ENCODE peak calls at places on chromosome 19, in five cellular contexts. J is left ventricle myocardium inferior, K is uterus, V is ovary, B is ascending aorta. Z is an unnamed sample.
A peak's percentile ranks its signal among the peaks of the same experiment; 100 is the strongest.

GRCh38 chr19:43765109-43765876 is 10.5 kb upstream of the SMG9 start:
- DNase-seq in K (peak; percentile 39), J (no peak), B (peak; percentile 59), V (peak; percentile 44), Z (peak; percentile 44)

GRCh38 chr19:7145494-7145893 is 76.0 kb downstream of the ZNF557 start:
- DNase-seq in K (no peak), B (no peak), V (no peak), J (no peak), Z (no peak)

GRCh38 chr19:54439174-54439851 is 9.7 kb upstream of the LENG8 start:
- DNase-seq in J (no peak), K (no peak), B (no peak), V (no peak), Z (no peak)

GRCh38 chr19:49019242-49019932 is 2.5 kb upstream of the LHB start:
- DNase-seq in B (no peak), K (peak; percentile 64), J (peak; percentile 75), V (peak; percentile 68), Z (no peak)

GRCh38 chr19:47573076-47574026 is at the start of gene ZNF541:
- DNase-seq in K (peak; percentile 41), J (peak; percentile 64), V (peak; percentile 55), B (peak; percentile 11), Z (peak; percentile 12)

GRCh38 chr19:30681162-30681996 is 309.2 kb downstream of the ZNF536 start:
- DNase-seq in B (no peak), V (no peak), K (no peak), J (no peak), Z (no peak)

GRCh38 chr19:43504426-43505185 is at the start of gene PHLDB3:
- DNase-seq in J (no peak), B (no peak), V (peak; percentile 66), K (no peak), Z (no peak)

GRCh38 chr19:5805465-5806132 is 732 bp downstream of the NRTN start:
- DNase-seq in J (peak; percentile 61), B (no peak), V (peak; percentile 36), K (no peak), Z (no peak)

GRCh38 chr19:27794444-27795042 is 1418.4 kb downstream of the UQCRFS1 start:
- DNase-seq in K (no peak), B (no peak), V (peak; percentile 67), J (no peak), Z (no peak)

GRCh38 chr19:56595548-56595899 is 422 bp downstream of the ZNF71 start:
- DNase-seq in V (no peak), B (no peak), K (no peak), J (no peak), Z (no peak)

GRCh38 chr19:679418-680286 is 3.5 kb downstream of the FSTL3 start:
- DNase-seq in V (peak; percentile 88), K (peak; percentile 81), B (no peak), J (peak; percentile 71), Z (no peak)

GRCh38 chr19:33429891-33430673 is 56.6 kb downstream of the CEBPG start:
- DNase-seq in K (peak; percentile 5), V (no peak), B (no peak), J (peak; percentile 5), Z (no peak)

GRCh38 chr19:56085571-56086275 is 35.4 kb downstream of the ZNF787 start:
- DNase-seq in K (no peak), B (no peak), V (no peak), J (no peak), Z (no peak)

GRCh38 chr19:47068246-47068645 is 19.8 kb upstream of the TMEM160 start:
- DNase-seq in J (no peak), B (no peak), V (no peak), K (no peak), Z (no peak)

GRCh38 chr19:11256189-11256588 is 6.1 kb downstream of the DOCK6 start:
- DNase-seq in V (peak; percentile 70), J (peak; percentile 71), B (no peak), K (peak; percentile 51), Z (no peak)

GRCh38 chr19:45152504-45153338 is 8.1 kb downstream of the NKPD1 start:
- DNase-seq in J (peak; percentile 49), K (peak; percentile 31), B (no peak), V (peak; percentile 70), Z (no peak)

GRCh38 chr19:46147791-46148288 is at the start of gene IGFL2:
- DNase-seq in K (no peak), B (no peak), J (no peak), V (no peak), Z (no peak)

GRCh38 chr19:42658148-42658547 is 63.4 kb upstream of the CEACAM8 start:
- DNase-seq in K (no peak), V (no peak), J (no peak), B (no peak), Z (no peak)

GRCh38 chr19:15120135-15121026 is 13.2 kb downstream of the SYDE1 start:
- DNase-seq in J (no peak), V (no peak), K (no peak), B (no peak), Z (no peak)

GRCh38 chr19:1172353-1173159 is 1.5 kb downstream of the SBNO2 start:
- DNase-seq in K (peak; percentile 53), B (no peak), J (no peak), V (no peak), Z (no peak)

GRCh38 chr19:18948976-18949356 is 7.9 kb upstream of the HOMER3 start:
- DNase-seq in B (no peak), J (no peak), K (no peak), V (no peak), Z (no peak)

GRCh38 chr19:56146904-56147303 is 5.8 kb downstream of the ZNF444 start:
- DNase-seq in B (no peak), V (no peak), K (no peak), J (no peak), Z (no peak)

GRCh38 chr19:29880498-29881081 is 61.4 kb upstream of the URI1 start:
- DNase-seq in V (no peak), K (no peak), J (no peak), B (no peak), Z (no peak)

GRCh38 chr19:41871573-41872383 is 5.3 kb upstream of the CD79A start:
- DNase-seq in J (peak; percentile 23), K (no peak), V (no peak), B (no peak), Z (no peak)

GRCh38 chr19:44748426-44749254 is at the start of gene BCL3:
- DNase-seq in V (peak; percentile 74), B (no peak), K (peak; percentile 77), J (peak; percentile 82), Z (no peak)

GRCh38 chr19:29294343-29294811 is 81.4 kb upstream of the UQCRFS1 start:
- DNase-seq in J (no peak), K (no peak), B (no peak), V (no peak), Z (no peak)

GRCh38 chr19:30674656-30675055 is 302.5 kb downstream of the ZNF536 start:
- DNase-seq in B (no peak), V (no peak), K (no peak), J (no peak), Z (no peak)

GRCh38 chr19:8259922-8260247 is 48.3 kb downstream of the CD320 start:
- DNase-seq in V (no peak), J (no peak), K (no peak), B (no peak), Z (no peak)

GRCh38 chr19:41456342-41456918 is 13.5 kb downstream of the ERICH4 start:
- DNase-seq in V (no peak), K (no peak), B (no peak), J (no peak), Z (no peak)

GRCh38 chr19:51971624-51972023 is 15.0 kb downstream of the ZNF350 start:
- DNase-seq in B (no peak), J (no peak), K (no peak), V (no peak), Z (no peak)

GRCh38 chr19:56884481-56884880 is 44.0 kb upstream of the PEG3 start:
- DNase-seq in B (no peak), V (no peak), K (no peak), J (no peak), Z (no peak)

GRCh38 chr19:33823341-33823740 is 26.7 kb downstream of the KCTD15 start:
- DNase-seq in B (no peak), V (no peak), K (no peak), J (no peak), Z (no peak)

DNA sequence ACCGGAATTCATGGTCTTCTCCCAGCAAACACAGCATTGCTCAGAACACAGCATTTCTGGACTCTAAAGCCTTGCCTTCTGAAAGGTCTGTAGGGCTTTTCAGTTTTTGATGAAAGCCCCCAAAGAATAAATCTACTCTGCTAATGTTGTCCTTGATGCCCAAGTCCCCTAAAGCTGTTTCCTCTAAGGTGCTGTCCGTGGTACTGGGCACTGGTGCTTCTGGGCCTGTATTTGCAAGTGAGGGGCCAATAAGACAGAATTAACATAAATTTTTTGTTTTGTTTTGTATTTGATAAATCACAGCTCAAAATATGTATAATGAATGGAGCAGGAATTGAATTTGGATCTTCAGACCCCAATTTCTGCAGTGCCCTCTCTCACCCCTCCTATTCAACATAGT is 12.1 kb upstream of the LGALS13 start:
- DNase-seq in V (no peak), B (no peak), K (no peak), J (no peak), Z (no peak)
- H3K4me1 ChIP-seq in V (no peaks in the 10 kb centered on the region), B (no peaks in the 10 kb centered on the region), K (no peaks in the 10 kb centered on the region), J (no peaks in the 10 kb centered on the region), Z (no peaks in the 10 kb centered on the region)

GRCh38 chr19:16274466-16274865 is 50.2 kb upstream of the KLF2 start:
- DNase-seq in K (peak; percentile 58), V (no peak), B (no peak), J (no peak), Z (no peak)

GRCh38 chr19:16268676-16269319 is 55.8 kb upstream of the KLF2 start:
- DNase-seq in V (no peak), K (no peak), B (no peak), J (no peak), Z (no peak)

DNA sequence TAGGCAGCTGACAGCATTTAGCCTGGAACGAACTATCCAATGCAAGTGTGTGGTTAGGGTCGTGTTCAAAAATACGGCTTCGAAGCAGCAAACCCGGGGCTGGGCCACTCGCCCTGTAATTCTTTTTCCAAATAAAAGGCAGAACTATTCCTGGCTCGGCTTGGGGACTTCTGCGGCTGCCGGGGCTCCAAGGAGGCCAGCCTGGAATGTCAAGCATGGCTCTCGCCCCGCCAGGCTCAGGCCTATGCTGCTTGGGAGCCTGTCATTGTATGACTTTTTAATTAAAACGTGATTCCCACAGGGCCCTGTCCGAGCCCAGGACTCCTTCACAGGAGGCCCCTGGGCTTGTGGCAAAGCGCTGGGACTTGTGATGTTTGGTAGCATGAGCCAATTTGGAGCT is 51.6 kb upstream of the KLF2 start:
- DNase-seq in B (no peak), J (peak; percentile 38), K (peak; percentile 52), V (no peak), Z (no peak)
- H3K27ac ChIP-seq in B (peak overlapping the region; percentile 88), J (peak overlapping the region; percentile 70), K (peak overlapping the region; percentile 77), V (peak overlapping the region; percentile 85), Z (peak overlapping the region; percentile 87)

GRCh38 chr19:37995346-37995745 is 88.3 kb downstream of the SIPA1L3 start:
- DNase-seq in B (no peak), V (no peak), K (no peak), J (no peak), Z (no peak)
- H3K4me3 ChIP-seq in B (no peak overlapping the region), V (no peak overlapping the region), K (no peak overlapping the region), J (no peak overlapping the region), Z (no peak overlapping the region)

GRCh38 chr19:16611121-16611520 is 16.9 kb downstream of the MED26 start:
- DNase-seq in V (no peak), B (no peak), J (no peak), K (no peak), Z (no peak)
- H3K4me1 ChIP-seq in V (peaks cover 10% of the 10 kb centered on the region), B (peaks cover 7% of the 10 kb centered on the region), J (peaks cover 98% of the 10 kb centered on the region), K (peaks cover 21% of the 10 kb centered on the region), Z (peaks cover 5% of the 10 kb centered on the region)